ENCODE peak calls at places on chromosome 6, in nine cellular contexts. Z is endothelial cell of umbilical vein, M is HCT116, F is Panc1, B is SK-N-SH, O is sigmoid colon, C is upper lobe of left lung, Q is prostate gland, I is stomach. R is an unnamed sample.

GRCh38 chr6:26520088-26520839 is 17.9 kb upstream of the HMGN4 start:
- DNase-seq in F (peak; percentile 39), Z (peak; percentile 75), M (no peak), O (peak; percentile 84), I (no peak), Q (no peak), B (no peak), C (no peak), R (no peak)

GRCh38 chr6:69663215-69663614 is 133.6 kb downstream of the LMBRD1 start:
- DNase-seq in M (no peak), F (no peak), B (no peak), Q (no peak), Z (no peak), C (no peak), O (no peak), I (no peak), R (no peak)

GRCh38 chr6:4935486-4935885 is 68.4 kb downstream of the RPP40 start:
- DNase-seq in C (no peak), Z (no peak), I (no peak), O (no peak), B (no peak), Q (no peak), M (no peak), F (no peak), R (no peak)

GRCh38 chr6:34979218-34979617 is 90.2 kb downstream of the ANKS1A start:
- DNase-seq in I (no peak), C (no peak), F (no peak), B (no peak), O (no peak), M (no peak), Q (no peak), Z (no peak), R (no peak)

GRCh38 chr6:119430820-119431219 is 81.3 kb upstream of the MAN1A1 start:
- DNase-seq in F (no peak), M (no peak), C (no peak), Z (no peak), B (no peak), I (no peak), Q (no peak), O (no peak), R (no peak)

GRCh38 chr6:125101656-125102055 is 51.9 kb upstream of the TPD52L1 start:
- DNase-seq in C (no peak), F (no peak), M (no peak), O (no peak), I (no peak), Q (no peak), B (no peak), Z (no peak), R (no peak)

GRCh38 chr6:6556162-6556737 is 32.3 kb upstream of the LY86 start:
- DNase-seq in C (no peak), I (no peak), M (no peak), Q (no peak), B (no peak), O (no peak), Z (no peak), F (no peak), R (no peak)

GRCh38 chr6:47483853-47484546 is 6.4 kb downstream of the CD2AP start:
- DNase-seq in M (no peak), C (no peak), O (no peak), I (no peak), F (no peak), B (no peak), Q (no peak), Z (peak; percentile 29), R (no peak)

GRCh38 chr6:44122821-44123220 is 4.4 kb downstream of the MRPL14 start:
- DNase-seq in M (no peak), I (no peak), Z (peak; percentile 93), C (no peak), B (no peak), Q (no peak), F (no peak), O (no peak), R (no peak)

GRCh38 chr6:141846639-141847038 is 286.1 kb upstream of the GJE1 start:
- DNase-seq in B (no peak), C (no peak), I (no peak), O (no peak), Q (no peak), M (no peak), F (no peak), Z (no peak), R (no peak)

GRCh38 chr6:100163035-100163434 is 169.0 kb upstream of the MCHR2 start:
- DNase-seq in Q (no peak), M (no peak), C (no peak), Z (no peak), B (no peak), I (no peak), F (no peak), O (no peak), R (no peak)

GRCh38 chr6:100165442-100165841 is 171.4 kb upstream of the MCHR2 start:
- DNase-seq in I (no peak), O (no peak), Z (no peak), C (no peak), M (no peak), B (no peak), F (no peak), Q (no peak), R (no peak)

GRCh38 chr6:100171533-100172321 is 177.7 kb upstream of the MCHR2 start:
- DNase-seq in O (no peak), B (no peak), M (no peak), Z (no peak), I (no peak), C (no peak), F (no peak), Q (no peak), R (no peak)

GRCh38 chr6:100167585-100167984 is 173.6 kb upstream of the MCHR2 start:
- DNase-seq in M (no peak), F (no peak), I (no peak), O (no peak), Z (no peak), Q (no peak), B (no peak), C (no peak), R (no peak)

GRCh38 chr6:100166991-100167390 is 173.0 kb upstream of the MCHR2 start:
- DNase-seq in C (no peak), M (no peak), Q (no peak), Z (no peak), O (no peak), I (no peak), B (no peak), F (no peak), R (no peak)
- TF ChIP-seq POLR2AphosphoS5 in C (no peak), M (no peak), Q (no peak), Z (no peak), O (no peak), I (no peak), B (no peak), F (no peak), R (no peak)

GRCh38 chr6:160027076-160027475 is 58.2 kb downstream of the IGF2R start:
- DNase-seq in C (no peak), O (no peak), F (no peak), Z (no peak), M (no peak), Q (no peak), B (no peak), I (no peak), R (no peak)

GRCh38 chr6:160022793-160023192 is 53.9 kb downstream of the IGF2R start:
- DNase-seq in I (no peak), C (no peak), Z (no peak), M (no peak), O (no peak), B (no peak), Q (no peak), F (no peak), R (no peak)

GRCh38 chr6:160027931-160028330 is 59.0 kb downstream of the IGF2R start:
- DNase-seq in M (no peak), Q (no peak), O (no peak), C (no peak), B (no peak), Z (no peak), I (no peak), F (no peak), R (no peak)

GRCh38 chr6:160022101-160022500 is 53.2 kb downstream of the IGF2R start:
- DNase-seq in F (no peak), Q (no peak), O (no peak), M (no peak), I (no peak), B (no peak), Z (no peak), C (no peak), R (no peak)

GRCh38 chr6:160024152-160024551 is 55.3 kb downstream of the IGF2R start:
- DNase-seq in B (no peak), Z (no peak), C (no peak), O (no peak), M (no peak), I (no peak), F (no peak), Q (no peak), R (no peak)
- H3K27ac ChIP-seq in B (no peak overlapping the region), Z (no peak overlapping the region), C (no peak overlapping the region), O (no peak overlapping the region), M (no peak overlapping the region), I (no peak overlapping the region), F (no peak overlapping the region), Q (no peak overlapping the region), R (no peak overlapping the region)

DNA sequence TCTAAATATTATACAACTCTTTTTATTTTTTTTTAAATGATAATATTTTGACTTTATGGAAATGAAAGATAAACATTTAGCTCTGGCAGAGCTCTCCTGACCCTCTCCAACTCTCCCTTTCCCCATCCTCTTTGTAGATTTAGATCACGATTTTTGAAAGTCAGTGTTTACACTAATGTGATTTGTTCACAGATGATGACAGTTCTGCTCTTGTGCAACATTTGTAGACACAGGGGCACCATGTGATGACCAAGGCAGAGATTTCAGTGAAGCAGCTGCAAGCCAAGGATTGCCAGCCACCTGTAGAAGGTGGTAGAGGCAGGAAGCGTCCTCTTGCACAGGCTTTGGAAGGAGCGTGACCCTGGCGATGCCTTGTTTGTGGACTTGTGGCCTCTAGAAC is 483.2 kb downstream of the QKI start:
- DNase-seq in M (no peak), Z (no peak), B (no peak), C (no peak), Q (no peak), F (no peak), O (no peak), I (no peak), R (no peak)
- TF ChIP-seq POLR2AphosphoS5 in M (no peak), Z (no peak), B (no peak), C (no peak), Q (no peak), F (no peak), O (no peak), I (no peak), R (no peak)

GRCh38 chr6:112335736-112336135 is 11.4 kb upstream of the RFPL4B start:
- DNase-seq in C (no peak), B (no peak), F (no peak), I (no peak), M (no peak), Z (peak; percentile 7), O (no peak), Q (no peak), R (no peak)

GRCh38 chr6:112331306-112331705 is 15.8 kb upstream of the RFPL4B start:
- DNase-seq in M (no peak), Q (no peak), O (no peak), B (no peak), I (no peak), F (no peak), Z (no peak), C (no peak), R (no peak)

GRCh38 chr6:112332274-112332673 is 14.9 kb upstream of the RFPL4B start:
- DNase-seq in C (no peak), F (no peak), O (no peak), M (no peak), Z (no peak), B (no peak), I (no peak), Q (no peak), R (no peak)

GRCh38 chr6:112330071-112330876 is 16.9 kb upstream of the RFPL4B start:
- DNase-seq in Q (no peak), Z (peak; percentile 79), M (no peak), F (no peak), C (no peak), O (no peak), B (no peak), I (no peak), R (no peak)

GRCh38 chr6:112330877-112331260 is 16.3 kb upstream of the RFPL4B start:
- DNase-seq in I (no peak), F (no peak), C (no peak), M (no peak), O (no peak), B (no peak), Q (no peak), Z (no peak), R (no peak)
- H3K27ac ChIP-seq in I (no peak overlapping the region), F (no peak overlapping the region), C (no peak overlapping the region), M (no peak overlapping the region), O (no peak overlapping the region), B (peak overlapping the region; percentile 81), Q (no peak overlapping the region), Z (no peak overlapping the region), R (no peak overlapping the region)